ENCODE peak calls at places on chromosomes 16 and 17, in nine cellular contexts. A is RWPE2, C is cardiac fibroblast, F is ascending aorta, H is AG09309, Q is neural progenitor cell, O is NB4, Z is sigmoid colon, K is upper lobe of right lung. G is an unnamed sample.

GRCh38 chr17:2598166-2598565 is 4.7 kb downstream of the PAFAH1B1 start:
- DNase-seq in A (no peak), C (peak), F (no peak), H (peak), Q (no peak), O (no peak), Z (no peak), K (no peak), G (no peak)

GRCh38 chr17:70295329-70295728 is 126.0 kb downstream of the KCNJ2 start:
- DNase-seq in A (no peak), C (no peak), F (no peak), H (no peak), Q (no peak), O (peak), Z (no peak), K (no peak), G (no peak)

GRCh38 chr17:81459224-81459623 is 53.4 kb downstream of the ACTG1 start:
- DNase-seq in A (no peak), C (no peak), F (no peak), H (no peak), Q (no peak), O (peak), Z (no peak), K (no peak), G (no peak)

GRCh38 chr16:86158688-86159360 is 259.9 kb downstream of the IRF8 start:
- DNase-seq in A (no peak), C (no peak), F (no peak), H (no peak), Q (no peak), O (no peak), Z (no peak), K (no peak), G (no peak)

GRCh38 chr17:61815863-61816523 is 47.3 kb downstream of the BRIP1 start:
- DNase-seq in A (no peak), C (no peak), F (no peak), H (no peak), Q (no peak), O (no peak), Z (no peak), K (no peak), G (no peak)

GRCh38 chr17:22464041-22464440 is 771.7 kb downstream of the KCNJ18 start:
- DNase-seq in A (no peak), C (no peak), F (no peak), H (no peak), Q (no peak), O (no peak), Z (no peak), K (no peak), G (no peak)

GRCh38 chr17:28950752-28951427 is 428 bp downstream of the PHF12 start:
- DNase-seq in A (no peak), C (no peak), F (no peak), H (no peak), Q (no peak), O (no peak), Z (no peak), K (no peak), G (no peak)

GRCh38 chr17:45970659-45971058 is 28.4 kb upstream of the STH start:
- DNase-seq in A (no peak), C (no peak), F (no peak), H (no peak), Q (no peak), O (no peak), Z (no peak), K (no peak), G (no peak)

GRCh38 chr16:19014456-19014855 is 30.7 kb downstream of the TMC7 start:
- DNase-seq in A (no peak), C (peak), F (no peak), H (no peak), Q (no peak), O (peak), Z (no peak), K (peak), G (no peak)

GRCh38 chr16:56667581-56668571 is at the start of gene MT1G:
- DNase-seq in A (no peak), C (peak), F (peak), H (no peak), Q (no peak), O (peak), Z (peak), K (peak), G (no peak)

GRCh38 chr17:59830007-59830630 is 62.6 kb downstream of the TUBD1 start:
- DNase-seq in A (no peak), C (peak), F (no peak), H (no peak), Q (no peak), O (peak), Z (no peak), K (no peak), G (no peak)

GRCh38 chr16:19393226-19394074 is 24.2 kb upstream of the TMC5 start:
- DNase-seq in A (peak), C (peak), F (no peak), H (peak), Q (peak), O (no peak), Z (no peak), K (no peak), G (no peak)

GRCh38 chr16:11174141-11174540 is 81.9 kb downstream of the SOCS1 start:
- DNase-seq in A (no peak), C (no peak), F (no peak), H (no peak), Q (no peak), O (no peak), Z (no peak), K (no peak), G (no peak)

GRCh38 chr16:19837984-19838707 is 46.5 kb downstream of the GPRC5B start:
- DNase-seq in A (no peak), C (no peak), F (no peak), H (no peak), Q (peak), O (no peak), Z (no peak), K (no peak), G (no peak)

GRCh38 chr17:21072623-21073278 is 29.9 kb upstream of the USP22 start:
- DNase-seq in A (no peak), C (no peak), F (no peak), H (no peak), Q (no peak), O (no peak), Z (no peak), K (no peak), G (no peak)

GRCh38 chr17:51707216-51707615 is 446.9 kb downstream of the UTP18 start:
- DNase-seq in A (no peak), C (no peak), F (no peak), H (no peak), Q (no peak), O (no peak), Z (no peak), K (no peak), G (no peak)

GRCh38 chr17:82863941-82864720 is 24.3 kb upstream of the ZNF750 start:
- DNase-seq in A (peak), C (peak), F (no peak), H (peak), Q (no peak), O (peak), Z (no peak), K (no peak), G (peak)

GRCh38 chr17:49631496-49631895 is 46.4 kb downstream of the SPOP start:
- DNase-seq in A (no peak), C (no peak), F (no peak), H (no peak), Q (no peak), O (no peak), Z (no peak), K (no peak), G (no peak)

GRCh38 chr17:37671813-37672544 is 28.7 kb upstream of the DDX52 start:
- DNase-seq in A (no peak), C (peak), F (no peak), H (peak), Q (no peak), O (no peak), Z (no peak), K (no peak), G (peak)

GRCh38 chr16:48054881-48055601 is 100.8 kb downstream of the ABCC12 start:
- DNase-seq in A (no peak), C (peak), F (no peak), H (peak), Q (peak), O (peak), Z (no peak), K (no peak), G (peak)

GRCh38 chr17:2190014-2190413 is 113.6 kb downstream of the SMG6 start:
- DNase-seq in A (no peak), C (peak), F (no peak), H (no peak), Q (no peak), O (no peak), Z (no peak), K (no peak), G (no peak)

GRCh38 chr17:29060475-29060874 is 17.5 kb downstream of the PIPOX start:
- DNase-seq in A (no peak), C (no peak), F (no peak), H (no peak), Q (peak), O (no peak), Z (no peak), K (no peak), G (no peak)

GRCh38 chr17:82890339-82890730 is 50.5 kb upstream of the ZNF750 start:
- DNase-seq in A (no peak), C (no peak), F (no peak), H (no peak), Q (no peak), O (no peak), Z (no peak), K (peak), G (no peak)

GRCh38 chr16:5979905-5980550 is 882.4 kb upstream of the EEF2KMT start:
- DNase-seq in A (no peak), C (no peak), F (no peak), H (no peak), Q (no peak), O (no peak), Z (no peak), K (no peak), G (no peak)

GRCh38 chr17:66364508-66365203 is 62.2 kb downstream of the PRKCA start:
- DNase-seq in A (no peak), C (no peak), F (no peak), H (no peak), Q (no peak), O (no peak), Z (no peak), K (no peak), G (no peak)

GRCh38 chr17:44655983-44656700 is at the start of gene MEIOC:
- DNase-seq in A (peak), C (peak), F (no peak), H (no peak), Q (peak), O (no peak), Z (no peak), K (no peak), G (no peak)

GRCh38 chr16:73846292-73846849 is 450.2 kb upstream of the PSMD7 start:
- DNase-seq in A (no peak), C (no peak), F (no peak), H (no peak), Q (peak), O (peak), Z (no peak), K (no peak), G (no peak)

GRCh38 chr17:36535669-36536081 is 888 bp downstream of the PIGW start:
- DNase-seq in A (no peak), C (no peak), F (no peak), H (no peak), Q (no peak), O (no peak), Z (no peak), K (no peak), G (no peak)

GRCh38 chr16:77171750-77172635 is 19.0 kb upstream of the MON1B start:
- DNase-seq in A (no peak), C (peak), F (no peak), H (peak), Q (peak), O (peak), Z (no peak), K (no peak), G (peak)

GRCh38 chr16:72198021-72198420 is 26.1 kb upstream of the PMFBP1 start:
- DNase-seq in A (no peak), C (peak), F (no peak), H (peak), Q (no peak), O (no peak), Z (peak), K (no peak), G (peak)

GRCh38 chr17:53574038-53574437 is 248.7 kb upstream of the KIF2B start:
- DNase-seq in A (no peak), C (no peak), F (no peak), H (no peak), Q (no peak), O (no peak), Z (no peak), K (no peak), G (no peak)

GRCh38 chr16:84928679-84929420 is 82.5 kb downstream of the ZDHHC7 start:
- DNase-seq in A (no peak), C (peak), F (peak), H (no peak), Q (no peak), O (no peak), Z (peak), K (no peak), G (no peak)

GRCh38 chr16:66266436-66267286 is 99.8 kb upstream of the CDH5 start:
- DNase-seq in A (peak), C (peak), F (no peak), H (no peak), Q (peak), O (no peak), Z (peak), K (peak), G (peak)

GRCh38 chr16:23691483-23692189 is 12.9 kb downstream of the PLK1 start:
- DNase-seq in A (no peak), C (peak), F (no peak), H (no peak), Q (no peak), O (peak), Z (no peak), K (no peak), G (no peak)

GRCh38 chr17:19757536-19758180 is 9.6 kb upstream of the ALDH3A1 start:
- DNase-seq in A (peak), C (no peak), F (no peak), H (no peak), Q (no peak), O (no peak), Z (peak), K (no peak), G (no peak)

GRCh38 chr17:60579551-60579950 is 20.4 kb upstream of the PPM1D start:
- DNase-seq in A (no peak), C (no peak), F (peak), H (no peak), Q (no peak), O (no peak), Z (no peak), K (no peak), G (no peak)

GRCh38 chr17:35766903-35767510 is 6.3 kb downstream of the C17orf50 start:
- DNase-seq in A (no peak), C (peak), F (no peak), H (no peak), Q (no peak), O (peak), Z (no peak), K (no peak), G (no peak)

GRCh38 chr16:4370570-4371480 is 823 bp upstream of the VASN start:
- DNase-seq in A (no peak), C (peak), F (peak), H (peak), Q (no peak), O (no peak), Z (peak), K (no peak), G (no peak)

DNA sequence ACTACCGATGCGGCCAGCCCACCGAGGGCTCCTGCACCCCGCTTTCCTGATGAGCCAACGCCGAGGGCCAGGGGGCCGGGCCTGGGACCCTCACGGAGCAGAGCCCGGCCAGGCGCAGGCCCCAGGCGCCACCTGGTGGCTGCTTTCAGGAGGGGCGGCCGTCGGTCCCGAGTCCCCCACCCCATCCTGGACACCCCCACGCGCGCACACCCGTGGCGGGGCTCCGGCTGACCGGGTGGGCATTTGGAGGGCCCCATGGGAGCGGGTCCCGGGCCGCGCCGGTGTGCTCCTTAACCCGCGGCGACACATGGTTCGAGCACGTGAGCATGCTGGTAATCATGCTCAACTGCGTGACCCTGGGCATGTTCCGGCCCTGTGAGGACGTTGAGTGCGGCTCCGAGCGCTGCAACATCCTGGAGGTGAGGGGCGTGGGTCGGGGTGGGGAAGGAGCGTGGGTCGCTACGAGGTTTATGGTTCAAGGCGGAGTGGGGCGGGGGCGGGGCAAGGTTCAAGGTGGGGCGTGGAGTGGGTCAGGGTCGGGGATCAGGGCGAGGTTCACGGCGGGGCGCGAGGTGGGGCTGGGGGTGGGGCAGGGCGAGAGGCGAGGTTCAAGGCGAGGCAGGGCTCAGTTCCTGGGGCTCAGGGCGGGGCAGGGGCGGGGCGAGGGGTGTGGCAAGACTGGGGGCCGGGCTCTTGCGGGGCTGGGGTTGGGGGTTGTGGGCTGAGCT is 30.2 kb downstream of the TPSG1 start:
- DNase-seq in A (no peak), C (no peak), F (no peak), H (no peak), Q (peak), O (no peak), Z (no peak), K (no peak), G (no peak)
- TF ChIP-seq CTCF in A (peak), C (peak), F (peak), H (peak), Q (peak), O (peak), Z (peak), K (peak), G (peak)

DNA sequence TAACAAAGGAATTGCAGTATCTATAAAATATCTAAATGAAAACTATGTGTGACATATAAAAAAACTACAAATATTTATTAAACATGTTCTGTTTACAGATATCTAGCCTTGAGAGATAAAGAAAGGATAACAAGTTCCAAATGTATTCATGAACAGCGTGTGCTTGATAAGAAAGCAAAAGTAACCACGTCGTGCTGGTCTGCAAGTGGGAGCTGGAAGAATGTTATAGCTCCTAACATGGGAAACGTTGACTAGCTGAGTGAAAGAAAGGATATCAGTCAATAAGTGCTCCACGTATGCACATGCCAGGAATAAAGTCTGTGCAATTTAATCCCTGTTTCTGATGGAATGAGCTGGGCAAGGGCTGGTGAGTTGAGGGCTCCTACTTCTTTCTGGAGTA is 71.2 kb upstream of the CDYL2 start:
- DNase-seq in A (no peak), C (peak), F (no peak), H (no peak), Q (no peak), O (no peak), Z (no peak), K (no peak), G (no peak)
- H3K4me3 ChIP-seq in A (no peak), C (no peak), F (no peak), H (no peak), Q (no peak), O (no peak), Z (no peak), K (no peak), G (no peak)

GRCh38 chr17:4475001-4475400 is 23.7 kb upstream of the SPNS2 start:
- DNase-seq in A (no peak), C (no peak), F (no peak), H (no peak), Q (no peak), O (no peak), Z (no peak), K (no peak), G (no peak)
- TF ChIP-seq CTCF in A (no peak), C (no peak), F (no peak), H (no peak), Q (no peak), O (no peak), Z (no peak), K (no peak), G (no peak)

DNA sequence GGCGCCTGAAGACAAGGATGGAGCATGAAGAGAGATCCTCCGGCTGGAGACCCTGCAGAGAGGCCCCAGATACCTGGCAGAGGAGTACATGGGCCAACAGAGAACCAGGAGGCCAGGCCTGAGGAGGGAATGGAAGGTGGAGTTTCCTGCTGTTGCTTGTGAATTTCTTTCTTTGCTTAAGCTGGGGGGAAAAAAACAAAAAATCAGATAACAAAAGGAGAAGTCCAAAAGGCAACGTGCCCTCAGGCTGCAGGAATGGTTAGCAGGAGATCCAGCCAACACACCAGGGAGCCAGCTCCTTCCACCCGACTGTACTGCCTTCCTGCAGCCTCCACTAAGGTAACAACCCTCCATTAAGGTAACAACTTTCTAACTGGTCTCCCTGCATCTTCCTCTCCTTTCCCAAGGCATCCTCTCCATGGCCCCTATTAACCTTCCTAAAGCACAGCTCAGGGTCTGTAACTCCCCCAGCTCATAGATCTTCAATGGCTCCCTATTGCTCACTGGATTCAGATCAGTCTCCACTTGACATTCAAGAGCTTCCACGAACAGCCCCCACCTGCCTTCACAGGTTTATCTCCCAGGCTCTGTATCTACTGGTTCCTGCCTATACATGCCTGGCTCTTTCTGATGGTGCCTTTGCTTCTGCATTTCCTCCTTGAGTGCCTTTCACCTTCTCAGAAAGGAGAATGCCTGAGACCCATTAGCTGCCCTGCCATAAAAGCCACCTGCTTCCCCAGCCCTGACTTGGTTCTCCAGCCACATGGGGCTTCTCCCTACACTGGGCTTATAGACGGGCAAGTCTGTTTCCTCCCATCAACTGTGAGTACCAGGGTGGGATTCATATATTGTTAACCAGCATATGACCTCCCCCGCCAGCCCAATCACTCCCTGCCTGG is 725 bp upstream of the ARL5C start:
- DNase-seq in A (no peak), C (no peak), F (no peak), H (no peak), Q (no peak), O (peak), Z (no peak), K (no peak), G (no peak)
- H3K4me3 ChIP-seq in A (no peak), C (no peak), F (no peak), H (no peak), Q (no peak), O (peak), Z (no peak), K (no peak), G (no peak)

GRCh38 chr17:65231662-65232335 is 94.6 kb downstream of the RGS9 start:
- DNase-seq in A (peak), C (peak), F (peak), H (peak), Q (peak), O (peak), Z (no peak), K (peak), G (peak)
- TF ChIP-seq CTCF in A (peak), C (peak), F (peak), H (peak), Q (peak), O (peak), Z (peak), K (peak), G (peak)

G was measured in HFF-Myc.